ENCODE peak calls at places on chromosomes 13 and 19, in seven cellular contexts. V is cardiac muscle cell, I is astrocyte of the spinal cord, R is choroid plexus epithelial cell, Y is A549, D is Peyer's patch, N is cardiac fibroblast. L is an unnamed sample.

GRCh38 chr19:18453269-18454024 is 15.5 kb upstream of the ISYNA1 start:
- DNase-seq in V (no peak), I (no peak), R (no peak), Y (no peak), D (no peak), N (peak), L (no peak)

GRCh38 chr19:51036519-51036918 is 1.7 kb upstream of the KLK12 start:
- DNase-seq in V (no peak), I (no peak), R (no peak), Y (no peak), D (no peak), N (no peak), L (no peak)

GRCh38 chr19:53047379-53047778 is 2.8 kb downstream of the ERVV-2 start:
- DNase-seq in V (no peak), I (no peak), R (no peak), Y (no peak), D (no peak), N (no peak), L (no peak)

GRCh38 chr13:72304121-72304745 is 423.2 kb downstream of the MZT1 start:
- DNase-seq in V (peak), I (peak), R (peak), Y (no peak), D (no peak), N (peak), L (no peak)

GRCh38 chr19:41599175-41599966 is 23.4 kb downstream of the CEACAM21 start:
- DNase-seq in V (no peak), I (no peak), R (no peak), Y (no peak), D (no peak), N (no peak), L (no peak)

GRCh38 chr19:3984584-3984907 is 717 bp downstream of the EEF2 start:
- DNase-seq in V (no peak), I (no peak), R (no peak), Y (no peak), D (no peak), N (no peak), L (no peak)

GRCh38 chr19:51726049-51726448 is 2.3 kb upstream of the HAS1 start:
- DNase-seq in V (peak), I (peak), R (peak), Y (no peak), D (no peak), N (peak), L (no peak)

GRCh38 chr19:53467138-53467502 is 413 bp upstream of the ZNF813 start:
- DNase-seq in V (no peak), I (no peak), R (no peak), Y (no peak), D (no peak), N (no peak), L (no peak)

GRCh38 chr13:114282143-114282685 is 813 bp downstream of the UPF3A start:
- DNase-seq in V (no peak), I (peak), R (no peak), Y (no peak), D (peak), N (peak), L (no peak)

GRCh38 chr19:35712910-35713845 is 4.6 kb upstream of the KMT2B start:
- DNase-seq in V (no peak), I (no peak), R (no peak), Y (no peak), D (no peak), N (no peak), L (no peak)

GRCh38 chr19:54478677-54479266 is 5.7 kb upstream of the CDC42EP5 start:
- DNase-seq in V (peak), I (peak), R (peak), Y (no peak), D (no peak), N (peak), L (no peak)

GRCh38 chr13:111900390-111901180 is 166.4 kb upstream of the SOX1 start:
- DNase-seq in V (no peak), I (no peak), R (no peak), Y (no peak), D (no peak), N (no peak), L (no peak)

GRCh38 chr19:45115809-45116615 is 23.0 kb downstream of the PPP1R37 start:
- DNase-seq in V (no peak), I (no peak), R (no peak), Y (no peak), D (no peak), N (no peak), L (no peak)

GRCh38 chr19:52190679-52191293 is 934 bp downstream of the PPP2R1A start:
- DNase-seq in V (peak), I (no peak), R (peak), Y (no peak), D (peak), N (peak), L (peak)

GRCh38 chr19:40594657-40595077 is 6.5 kb upstream of the LTBP4 start:
- DNase-seq in V (no peak), I (no peak), R (peak), Y (peak), D (no peak), N (peak), L (no peak)

GRCh38 chr13:33208290-33208990 is 77.1 kb downstream of the STARD13 start:
- DNase-seq in V (no peak), I (no peak), R (no peak), Y (no peak), D (no peak), N (no peak), L (no peak)

GRCh38 chr13:60755380-60756163 is 358.6 kb downstream of the TDRD3 start:
- DNase-seq in V (no peak), I (no peak), R (no peak), Y (no peak), D (no peak), N (no peak), L (no peak)

GRCh38 chr13:111228262-111229144 is 91.9 kb upstream of the TEX29 start:
- DNase-seq in V (no peak), I (peak), R (peak), Y (no peak), D (no peak), N (peak), L (no peak)

GRCh38 chr13:111384441-111385181 is 64.2 kb downstream of the TEX29 start:
- DNase-seq in V (no peak), I (no peak), R (no peak), Y (no peak), D (no peak), N (no peak), L (no peak)

GRCh38 chr19:51548891-51549305 is 17.4 kb upstream of the SIGLEC6 start:
- DNase-seq in V (no peak), I (no peak), R (no peak), Y (no peak), D (peak), N (no peak), L (no peak)

GRCh38 chr19:42634409-42635232 is 39.9 kb upstream of the CEACAM8 start:
- DNase-seq in V (peak), I (no peak), R (peak), Y (peak), D (no peak), N (peak), L (no peak)

GRCh38 chr13:114101831-114102520 is 30.4 kb downstream of the RASA3 start:
- DNase-seq in V (no peak), I (no peak), R (no peak), Y (no peak), D (no peak), N (no peak), L (no peak)

GRCh38 chr13:103156346-103156998 is 90.3 kb upstream of the SLC10A2 start:
- DNase-seq in V (no peak), I (no peak), R (peak), Y (no peak), D (no peak), N (no peak), L (no peak)

GRCh38 chr13:30725331-30726085 is 9.8 kb upstream of the ALOX5AP start:
- DNase-seq in V (no peak), I (peak), R (no peak), Y (no peak), D (no peak), N (peak), L (peak)

GRCh38 chr13:80871481-80871880 is 530.6 kb upstream of the SPRY2 start:
- DNase-seq in V (peak), I (peak), R (peak), Y (no peak), D (no peak), N (peak), L (no peak)

GRCh38 chr19:5624154-5624663 is 1.3 kb downstream of the SAFB start:
- DNase-seq in V (peak), I (peak), R (peak), Y (no peak), D (peak), N (peak), L (no peak)

GRCh38 chr19:18368504-18369222 is 17.3 kb upstream of the GDF15 start:
- DNase-seq in V (no peak), I (no peak), R (no peak), Y (no peak), D (no peak), N (no peak), L (no peak)

GRCh38 chr19:18097993-18098890 is 664 bp downstream of the MAST3 start:
- DNase-seq in V (no peak), I (no peak), R (no peak), Y (no peak), D (no peak), N (no peak), L (no peak)

GRCh38 chr19:2544576-2545415 is 68.9 kb downstream of the GADD45B start:
- DNase-seq in V (no peak), I (no peak), R (no peak), Y (no peak), D (peak), N (no peak), L (no peak)

GRCh38 chr19:54172764-54173699 is at the start of gene TMC4:
- DNase-seq in V (peak), I (no peak), R (peak), Y (no peak), D (peak), N (no peak), L (peak)

GRCh38 chr19:47549341-47549768 is 23.6 kb downstream of the ZNF541 start:
- DNase-seq in V (no peak), I (no peak), R (no peak), Y (no peak), D (no peak), N (no peak), L (no peak)
- H3K4me3 ChIP-seq in V (no peak), I (no peak), R (no peak), Y (no peak), D (no peak), N (no peak), L (no peak)

GRCh38 chr19:29544656-29545360 is 19.0 kb downstream of the VSTM2B start:
- DNase-seq in V (no peak), I (no peak), R (no peak), Y (no peak), D (peak), N (no peak), L (no peak)

GRCh38 chr19:29542776-29543175 is 17.0 kb downstream of the VSTM2B start:
- DNase-seq in V (no peak), I (no peak), R (no peak), Y (no peak), D (peak), N (no peak), L (no peak)

GRCh38 chr19:29542327-29542726 is 16.5 kb downstream of the VSTM2B start:
- DNase-seq in V (no peak), I (no peak), R (no peak), Y (no peak), D (no peak), N (no peak), L (no peak)

GRCh38 chr19:29541473-29542253 is 15.9 kb downstream of the VSTM2B start:
- DNase-seq in V (no peak), I (no peak), R (no peak), Y (no peak), D (no peak), N (no peak), L (no peak)

DNA sequence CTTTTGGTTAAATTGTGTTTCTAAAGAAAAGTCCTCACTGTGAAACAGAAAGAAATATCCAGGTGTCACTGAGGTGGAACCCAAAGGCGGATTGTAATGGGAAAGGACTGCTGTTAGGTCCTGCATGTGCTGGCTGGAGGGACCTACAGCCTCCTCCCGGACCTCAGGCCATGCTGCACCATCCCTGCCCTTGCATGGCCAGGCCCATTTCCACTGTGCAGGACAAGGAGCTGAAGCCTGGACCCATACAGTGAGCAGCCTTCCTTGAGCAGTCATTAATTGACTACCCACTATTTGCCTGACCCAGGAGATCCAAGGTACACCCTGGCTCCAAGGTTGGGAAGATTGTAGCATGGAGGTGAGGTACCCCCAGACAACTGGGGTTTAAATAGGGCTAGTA is 17.6 kb downstream of the VSTM2B start:
- DNase-seq in V (no peak), I (no peak), R (no peak), Y (no peak), D (peak), N (no peak), L (no peak)
- TF ChIP-seq CTCF in V (no peak), I (no peak), R (no peak), Y (no peak), D (no peak), N (no peak), L (no peak)

GRCh38 chr19:29875931-29876330 is 64.1 kb downstream of the CCNE1 start:
- DNase-seq in V (no peak), I (no peak), R (no peak), Y (no peak), D (no peak), N (no peak), L (no peak)

GRCh38 chr19:29876414-29876813 is 64.6 kb downstream of the CCNE1 start:
- DNase-seq in V (no peak), I (no peak), R (no peak), Y (no peak), D (no peak), N (no peak), L (no peak)

GRCh38 chr19:29873024-29873800 is 61.4 kb downstream of the CCNE1 start:
- DNase-seq in V (peak), I (no peak), R (peak), Y (peak), D (peak), N (peak), L (no peak)

GRCh38 chr19:29872224-29872731 is 60.5 kb downstream of the CCNE1 start:
- DNase-seq in V (peak), I (no peak), R (peak), Y (no peak), D (no peak), N (peak), L (no peak)

DNA sequence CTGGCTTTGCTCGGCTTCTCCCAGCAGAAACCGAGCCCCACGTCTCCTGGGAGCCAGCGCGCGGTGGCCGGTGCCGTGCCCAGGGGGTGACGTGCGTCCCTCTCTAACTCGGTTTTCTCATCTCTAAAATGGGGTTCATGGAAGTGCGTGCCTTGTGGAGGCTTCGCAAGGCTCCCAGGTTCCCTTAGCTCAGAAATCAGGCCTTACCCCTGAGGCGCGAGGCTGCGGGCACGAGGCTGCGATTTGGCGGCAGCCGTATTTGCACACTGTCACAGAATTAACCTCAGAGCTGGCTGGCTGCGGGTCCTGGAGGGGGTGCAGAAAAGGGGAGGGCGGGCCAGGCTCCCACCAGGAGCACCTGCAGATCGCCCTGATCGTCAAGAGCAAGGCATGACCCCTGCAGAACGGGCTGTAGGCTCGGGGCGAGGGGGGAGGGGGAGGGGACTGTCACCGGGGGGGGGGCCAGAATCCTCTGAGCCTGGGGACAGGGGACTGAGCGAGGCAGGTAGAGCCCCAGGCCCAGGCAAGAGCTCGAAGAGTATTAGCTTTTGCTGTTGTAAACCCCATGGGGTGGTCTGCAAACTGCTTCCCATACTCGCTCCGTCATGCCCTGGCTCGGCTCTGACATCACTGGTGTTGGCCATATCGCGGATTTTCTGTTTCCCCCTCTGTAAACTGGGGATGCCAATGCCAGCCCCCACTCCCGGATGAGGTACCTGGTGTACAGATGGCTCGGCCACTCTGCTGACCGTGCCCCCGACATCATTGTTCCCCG is 62.2 kb downstream of the CCNE1 start:
- DNase-seq in V (no peak), I (no peak), R (no peak), Y (no peak), D (no peak), N (no peak), L (no peak)
- H3K4me3 ChIP-seq in V (peak), I (no peak), R (no peak), Y (peak), D (peak), N (no peak), L (peak)

GRCh38 chr13:87792878-87793277 is 121.7 kb downstream of the SLITRK5 start:
- DNase-seq in V (no peak), I (no peak), R (no peak), Y (no peak), D (no peak), N (no peak), L (no peak)
- TF ChIP-seq CTCF in V (no peak), I (no peak), R (no peak), Y (no peak), D (no peak), N (no peak), L (no peak)

GRCh38 chr19:8194528-8195275 is 14.5 kb upstream of the CERS4 start:
- DNase-seq in V (peak), I (no peak), R (no peak), Y (no peak), D (no peak), N (no peak), L (no peak)
- H3K4me3 ChIP-seq in V (no peak), I (no peak), R (no peak), Y (no peak), D (no peak), N (no peak), L (no peak)

DNA sequence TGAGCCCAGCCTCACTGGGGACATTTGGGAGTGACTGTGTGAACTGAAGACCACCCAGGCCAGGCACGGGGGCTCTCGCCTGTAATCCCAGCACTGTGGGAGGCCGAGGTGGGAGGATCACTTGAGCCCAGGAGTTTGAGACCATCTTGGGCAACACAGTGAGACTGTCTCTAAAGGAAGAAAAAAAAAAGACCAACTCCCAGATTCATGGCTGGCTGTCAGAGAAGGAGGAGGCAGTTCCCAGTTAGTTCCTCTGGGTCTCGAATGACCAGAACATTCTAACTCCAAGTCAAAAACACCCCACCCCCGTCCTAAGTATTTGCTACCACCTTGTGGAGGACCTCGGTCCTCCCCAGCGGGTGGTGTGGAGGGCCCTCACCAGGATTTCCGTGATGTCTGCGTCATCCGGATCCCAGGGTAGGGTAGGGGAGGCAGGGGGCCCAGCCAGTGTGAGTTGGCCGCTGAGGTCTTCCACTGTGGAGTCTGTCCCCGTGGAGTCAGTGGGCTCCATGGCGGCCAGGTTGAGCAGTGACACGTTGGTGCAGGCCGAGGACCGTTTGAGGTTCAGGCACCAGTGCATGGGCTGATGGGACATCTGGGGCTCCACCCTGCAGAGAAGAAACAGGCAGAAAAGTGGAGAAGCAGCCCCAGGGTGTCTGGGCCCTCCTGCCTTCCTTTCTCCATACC is 1.3 kb downstream of the TSKS start:
- DNase-seq in V (peak), I (peak), R (peak), Y (no peak), D (no peak), N (peak), L (no peak)
- TF ChIP-seq CTCF in V (peak), I (peak), R (peak), Y (no peak), D (no peak), N (peak), L (no peak)

GRCh38 chr13:75255653-75256052 is 226.3 kb downstream of the TBC1D4 start:
- DNase-seq in V (peak), I (no peak), R (no peak), Y (no peak), D (no peak), N (no peak), L (no peak)
- H3K4me3 ChIP-seq in V (no peak), I (no peak), R (no peak), Y (no peak), D (no peak), N (no peak), L (no peak)

GRCh38 chr13:52848455-52849190 is at the start of gene PCDH8:
- DNase-seq in V (peak), I (no peak), R (no peak), Y (no peak), D (peak), N (no peak), L (no peak)
- TF ChIP-seq CTCF in V (no peak), I (no peak), R (no peak), Y (no peak), D (no peak), N (no peak), L (no peak)